ENCODE peak calls at places on chromosomes 12 and 14, in nine cellular contexts. W, D, H, U, T, L, B, I and O are unnamed samples.

GRCh38 chr12:64029013-64029857 is 184.7 kb downstream of the SRGAP1 start:
- DNase-seq in W (no peak), D (no peak), H (peak), U (no peak), T (no peak), L (no peak), B (no peak), I (no peak), O (no peak)

GRCh38 chr14:76446486-76446885 is 70.5 kb downstream of the ESRRB start:
- DNase-seq in W (no peak), D (no peak), H (no peak), U (no peak), T (no peak), L (no peak), B (no peak), I (no peak), O (no peak)

GRCh38 chr12:43921666-43922337 is 85.9 kb downstream of the TMEM117 start:
- DNase-seq in W (no peak), D (no peak), H (no peak), U (no peak), T (no peak), L (no peak), B (no peak), I (no peak), O (no peak)

GRCh38 chr12:56931474-56931978 is 2.7 kb downstream of the SDR9C7 start:
- DNase-seq in W (peak), D (no peak), H (no peak), U (no peak), T (no peak), L (peak), B (no peak), I (no peak), O (peak)

GRCh38 chr14:98909251-98909944 is 362.6 kb downstream of the BCL11B start:
- DNase-seq in W (peak), D (no peak), H (no peak), U (no peak), T (no peak), L (no peak), B (no peak), I (no peak), O (no peak)

GRCh38 chr14:99188721-99189120 is 83.3 kb downstream of the BCL11B start:
- DNase-seq in W (no peak), D (no peak), H (no peak), U (no peak), T (no peak), L (no peak), B (peak), I (no peak), O (no peak)

GRCh38 chr12:88993655-88994054 is 358.6 kb downstream of the DUSP6 start:
- DNase-seq in W (peak), D (no peak), H (no peak), U (no peak), T (no peak), L (peak), B (no peak), I (no peak), O (no peak)

GRCh38 chr12:130876297-130876696 is 4.4 kb downstream of the RAN start:
- DNase-seq in W (no peak), D (no peak), H (no peak), U (no peak), T (no peak), L (no peak), B (no peak), I (no peak), O (no peak)

GRCh38 chr14:103185051-103186027 is 62.1 kb downstream of the TNFAIP2 start:
- DNase-seq in W (peak), D (no peak), H (peak), U (no peak), T (no peak), L (peak), B (no peak), I (no peak), O (no peak)

GRCh38 chr14:23442721-23443356 is 7.4 kb upstream of the MYH7 start:
- DNase-seq in W (no peak), D (no peak), H (no peak), U (no peak), T (no peak), L (no peak), B (no peak), I (no peak), O (no peak)

GRCh38 chr12:2395352-2395977 is 342.7 kb downstream of the CACNA1C start:
- DNase-seq in W (peak), D (no peak), H (no peak), U (peak), T (peak), L (peak), B (no peak), I (no peak), O (no peak)

DNA sequence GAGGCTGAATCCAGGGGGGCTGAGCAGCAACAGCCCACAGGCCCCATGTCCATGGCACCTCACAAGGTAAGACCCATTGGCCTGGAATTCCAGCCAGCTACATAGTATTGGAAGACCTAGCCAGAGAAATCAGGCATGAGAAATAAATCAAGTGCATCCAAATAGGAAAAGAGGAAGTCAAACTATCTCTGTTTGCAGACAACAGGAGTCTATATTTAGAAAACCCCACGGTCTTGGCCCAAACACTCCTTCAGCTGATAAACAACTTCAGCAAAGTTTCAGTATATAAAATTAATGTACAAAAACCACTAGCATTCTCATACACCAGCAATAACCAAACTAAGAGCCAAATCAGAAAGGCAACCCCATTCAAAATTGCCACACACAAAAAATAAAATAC is 16.9 kb downstream of the PDE6H start:
- DNase-seq in W (no peak), D (no peak), H (no peak), U (no peak), T (no peak), L (no peak), B (no peak), I (no peak), O (no peak)
- H3K27ac ChIP-seq in W (no peak), D (no peak), H (no peak), U (no peak), T (no peak), L (no peak), B (no peak), I (peak), O (no peak)

GRCh38 chr12:26273811-26274210 is 78.4 kb downstream of the SSPN start:
- DNase-seq in W (no peak), D (no peak), H (no peak), U (no peak), T (no peak), L (peak), B (no peak), I (no peak), O (no peak)

GRCh38 chr12:26271889-26272492 is 76.6 kb downstream of the SSPN start:
- DNase-seq in W (no peak), D (peak), H (peak), U (peak), T (peak), L (peak), B (peak), I (peak), O (no peak)

GRCh38 chr12:26276709-26277108 is 81.3 kb downstream of the SSPN start:
- DNase-seq in W (no peak), D (no peak), H (no peak), U (no peak), T (no peak), L (no peak), B (no peak), I (no peak), O (no peak)

GRCh38 chr12:26275313-26276257 is 80.2 kb downstream of the SSPN start:
- DNase-seq in W (peak), D (no peak), H (no peak), U (no peak), T (no peak), L (no peak), B (no peak), I (no peak), O (no peak)

DNA sequence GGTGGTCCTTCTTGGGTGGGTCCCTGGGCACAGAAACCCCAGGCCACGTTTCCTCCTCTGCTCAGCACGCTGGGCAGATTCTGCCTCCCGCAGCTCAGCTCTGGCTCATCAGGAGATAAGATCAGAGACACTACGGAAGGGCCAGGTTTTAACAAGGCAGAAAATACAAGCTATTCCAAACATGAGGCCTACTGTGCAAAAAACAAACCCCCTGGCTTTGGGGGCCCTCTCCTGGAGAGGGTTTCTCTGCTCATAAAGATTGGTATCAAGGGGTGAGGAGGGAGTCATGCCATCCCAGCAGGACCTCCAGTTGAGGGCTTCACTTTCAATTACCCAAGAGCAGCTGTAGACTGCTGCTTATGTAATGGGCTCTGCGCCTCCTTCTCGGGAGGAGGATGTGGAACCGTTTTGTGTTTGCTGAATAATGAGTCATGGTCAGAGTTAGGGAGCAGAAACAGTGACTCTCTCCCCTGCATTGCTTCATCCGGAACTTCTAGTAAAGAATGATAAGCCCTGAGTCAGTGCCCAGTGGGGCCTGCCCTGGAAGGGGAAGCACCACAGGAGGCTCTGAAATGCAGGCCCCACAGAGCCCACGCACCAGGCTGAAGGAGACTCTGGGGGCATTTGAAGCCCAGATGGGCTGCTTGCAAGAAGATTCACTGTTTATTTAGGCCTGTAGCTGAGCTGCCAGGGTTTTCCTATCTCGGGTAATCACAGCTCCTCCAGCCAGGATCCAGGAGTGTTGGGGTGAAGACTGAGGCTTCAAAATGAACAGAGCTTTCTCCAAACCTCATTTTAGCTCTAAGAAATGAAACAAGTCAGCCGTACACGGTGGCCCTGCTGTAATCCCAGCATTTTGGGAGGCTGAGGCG is 79.3 kb downstream of the SSPN start:
- DNase-seq in W (peak), D (no peak), H (peak), U (peak), T (peak), L (peak), B (peak), I (peak), O (peak)
- TF ChIP-seq POLR2AphosphoS5 in W (no peak), D (peak), H (peak), U (peak), T (peak), L (peak), B (no peak), I (peak), O (peak)

GRCh38 chr12:54937929-54938328 is 46.6 kb downstream of the TESPA1 start:
- DNase-seq in W (no peak), D (no peak), H (no peak), U (no peak), T (no peak), L (no peak), B (no peak), I (no peak), O (no peak)

GRCh38 chr12:54935235-54935951 is 49.2 kb downstream of the TESPA1 start:
- DNase-seq in W (peak), D (no peak), H (no peak), U (no peak), T (no peak), L (peak), B (no peak), I (peak), O (no peak)

GRCh38 chr12:54934419-54934818 is 50.1 kb downstream of the TESPA1 start:
- DNase-seq in W (no peak), D (no peak), H (no peak), U (no peak), T (no peak), L (no peak), B (no peak), I (no peak), O (no peak)

GRCh38 chr12:54937376-54937775 is 47.2 kb downstream of the TESPA1 start:
- DNase-seq in W (no peak), D (no peak), H (no peak), U (no peak), T (no peak), L (no peak), B (no peak), I (no peak), O (no peak)

GRCh38 chr12:54936736-54937135 is 47.8 kb downstream of the TESPA1 start:
- DNase-seq in W (no peak), D (no peak), H (no peak), U (no peak), T (no peak), L (no peak), B (no peak), I (no peak), O (no peak)
- TF ChIP-seq EP300 in W (no peak), D (no peak), H (no peak), U (no peak), T (no peak), L (no peak), B (no peak), I (no peak), O (no peak)

GRCh38 chr12:112176321-112177010 is 51.1 kb downstream of the TRAFD1 start:
- DNase-seq in W (no peak), D (no peak), H (peak), U (no peak), T (no peak), L (no peak), B (no peak), I (no peak), O (no peak)
- H3K27ac ChIP-seq in W (no peak), D (no peak), H (no peak), U (no peak), T (no peak), L (no peak), B (no peak), I (no peak), O (no peak)

GRCh38 chr14:39114073-39114838 is at the start of gene GEMIN2:
- DNase-seq in W (peak), D (peak), H (peak), U (peak), T (peak), L (peak), B (peak), I (peak), O (peak)
- TF ChIP-seq POLR2AphosphoS5 in W (peak), D (peak), H (peak), U (peak), T (peak), L (peak), B (no peak), I (peak), O (peak)

DNA sequence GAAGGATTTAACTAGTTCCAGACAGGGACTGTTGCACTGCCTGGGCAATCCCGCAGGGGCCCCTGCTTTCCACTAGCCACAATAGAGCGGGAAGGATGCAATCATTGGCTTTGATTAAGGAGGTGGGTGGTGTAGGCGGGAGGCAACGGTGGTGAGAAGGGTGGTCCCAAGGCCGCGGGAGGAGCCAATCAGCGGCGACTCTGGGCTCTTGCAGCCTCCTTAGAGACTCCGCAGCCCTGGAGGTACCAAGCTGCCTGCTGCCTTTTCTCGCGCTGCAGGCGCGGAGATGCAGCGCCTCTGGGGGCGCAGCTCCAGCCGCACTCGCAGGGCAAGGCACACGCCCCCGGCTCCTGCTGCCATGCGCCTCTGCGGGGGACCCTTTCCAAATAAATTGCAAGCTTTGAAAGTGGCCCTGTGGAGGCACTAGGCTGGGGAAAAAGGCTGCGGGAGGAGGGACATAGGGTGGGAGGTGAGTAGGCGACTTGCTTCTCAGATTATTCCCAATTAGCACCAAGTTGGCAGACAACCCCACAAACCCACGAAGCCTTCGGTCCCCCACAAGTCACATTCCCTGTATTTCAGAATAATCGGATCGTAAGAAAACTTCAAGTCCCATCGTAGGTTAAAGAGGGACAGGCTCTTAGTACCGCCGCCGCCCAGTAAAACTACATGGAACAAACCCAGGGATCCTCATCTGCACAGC is 860 bp upstream of the KCNA1 start:
- DNase-seq in W (no peak), D (peak), H (peak), U (no peak), T (no peak), L (no peak), B (no peak), I (no peak), O (peak)
- TF ChIP-seq EP300 in W (no peak), D (no peak), H (no peak), U (no peak), T (no peak), L (no peak), B (no peak), I (no peak), O (no peak)

GRCh38 chr14:67554341-67554740 is 21.3 kb downstream of the PLEKHH1 start:
- DNase-seq in W (no peak), D (no peak), H (peak), U (no peak), T (no peak), L (no peak), B (peak), I (no peak), O (no peak)

GRCh38 chr14:67555518-67556090 is 22.5 kb downstream of the PLEKHH1 start:
- DNase-seq in W (no peak), D (no peak), H (no peak), U (no peak), T (no peak), L (no peak), B (no peak), I (no peak), O (no peak)

GRCh38 chr14:67553547-67553946 is 20.5 kb downstream of the PLEKHH1 start:
- DNase-seq in W (no peak), D (no peak), H (peak), U (no peak), T (no peak), L (no peak), B (peak), I (no peak), O (no peak)

GRCh38 chr14:67551123-67551522 is 18.0 kb downstream of the PLEKHH1 start:
- DNase-seq in W (no peak), D (no peak), H (no peak), U (no peak), T (no peak), L (no peak), B (no peak), I (no peak), O (no peak)

GRCh38 chr14:67551940-67552339 is 18.9 kb downstream of the PLEKHH1 start:
- DNase-seq in W (no peak), D (no peak), H (no peak), U (no peak), T (no peak), L (no peak), B (no peak), I (no peak), O (no peak)
- H3K27ac ChIP-seq in W (no peak), D (no peak), H (no peak), U (no peak), T (no peak), L (no peak), B (no peak), I (no peak), O (no peak)

GRCh38 chr12:62466596-62467411 is at the start of gene MON2:
- DNase-seq in W (peak), D (peak), H (peak), U (peak), T (peak), L (peak), B (peak), I (peak), O (peak)
- TF ChIP-seq POLR2AphosphoS5 in W (peak), D (peak), H (peak), U (peak), T (peak), L (peak), B (no peak), I (peak), O (peak)

DNA sequence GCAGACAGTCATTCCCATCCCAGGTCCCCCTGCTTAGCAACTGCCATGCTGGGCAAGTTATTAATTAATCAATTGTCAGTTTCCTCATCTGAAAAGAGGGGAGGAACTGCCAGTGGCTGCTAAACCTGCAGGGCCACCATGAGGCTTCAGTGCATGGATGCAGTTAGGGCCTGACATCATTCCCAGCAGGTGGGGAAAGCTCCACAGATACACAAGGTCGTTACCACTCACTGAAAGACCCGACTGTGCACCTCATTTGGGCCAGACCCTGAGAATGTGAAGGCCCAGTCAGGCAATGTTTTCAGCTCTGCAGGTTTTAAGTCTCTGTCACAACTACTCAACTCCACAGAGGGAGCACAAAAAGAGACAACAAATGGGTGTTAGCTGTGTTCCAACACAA is 85.1 kb upstream of the GPR68 start:
- DNase-seq in W (no peak), D (no peak), H (no peak), U (no peak), T (no peak), L (no peak), B (no peak), I (no peak), O (no peak)
- TF ChIP-seq EP300 in W (no peak), D (no peak), H (no peak), U (no peak), T (no peak), L (no peak), B (no peak), I (no peak), O (no peak)

GRCh38 chr12:96256672-96257361 is 62.6 kb downstream of the ELK3 start:
- DNase-seq in W (no peak), D (peak), H (no peak), U (no peak), T (no peak), L (no peak), B (no peak), I (no peak), O (no peak)
- H3K27ac ChIP-seq in W (peak), D (peak), H (peak), U (peak), T (peak), L (no peak), B (no peak), I (no peak), O (peak)